ENCODE peak calls at places on chromosomes 12 and 14, in nine cellular contexts. One of them, this sample, is unnamed. For H3K4me1, the result is how much of the 10 kb centered on the place peaks cover.

GRCh38 chr14:79278798-79279644 is 932.3 kb downstream of the DIO2 start:
- DNase-seq in ovary: peak
- DNase-seq in astrocyte: peak
- DNase-seq in transverse colon: peak
- DNase-seq in lung: peak
- DNase-seq in mucosa of descending colon: peak
- DNase-seq in DND-41: no peak
- DNase-seq in tibial nerve: peak
- DNase-seq in uterus: peak
- DNase-seq in this sample: peak

GRCh38 chr14:53327716-53328115 is 174.6 kb upstream of the DDHD1 start:
- DNase-seq in ovary: no peak
- DNase-seq in astrocyte: peak
- DNase-seq in transverse colon: no peak
- DNase-seq in lung: no peak
- DNase-seq in mucosa of descending colon: no peak
- DNase-seq in DND-41: no peak
- DNase-seq in tibial nerve: no peak
- DNase-seq in uterus: peak
- DNase-seq in this sample: no peak

GRCh38 chr12:119710374-119710773 is 42.4 kb downstream of the PRKAB1 start:
- DNase-seq in ovary: no peak
- DNase-seq in astrocyte: no peak
- DNase-seq in transverse colon: no peak
- DNase-seq in lung: peak
- DNase-seq in mucosa of descending colon: no peak
- DNase-seq in DND-41: no peak
- DNase-seq in tibial nerve: no peak
- DNase-seq in uterus: no peak
- DNase-seq in this sample: no peak

GRCh38 chr12:93699271-93700141 is 22.3 kb downstream of the CRADD start:
- DNase-seq in ovary: no peak
- DNase-seq in astrocyte: peak
- DNase-seq in transverse colon: no peak
- DNase-seq in lung: no peak
- DNase-seq in mucosa of descending colon: no peak
- DNase-seq in DND-41: no peak
- DNase-seq in tibial nerve: no peak
- DNase-seq in uterus: no peak
- DNase-seq in this sample: no peak

GRCh38 chr14:73311710-73312035 is 74.4 kb downstream of the PAPLN start:
- DNase-seq in ovary: no peak
- DNase-seq in astrocyte: peak
- DNase-seq in transverse colon: no peak
- DNase-seq in lung: no peak
- DNase-seq in mucosa of descending colon: no peak
- DNase-seq in DND-41: no peak
- DNase-seq in tibial nerve: no peak
- DNase-seq in uterus: no peak
- DNase-seq in this sample: no peak

GRCh38 chr12:100793182-100793581 is 1.4 kb upstream of the ANO4 start:
- DNase-seq in ovary: no peak
- DNase-seq in astrocyte: peak
- DNase-seq in transverse colon: no peak
- DNase-seq in lung: no peak
- DNase-seq in mucosa of descending colon: no peak
- DNase-seq in DND-41: no peak
- DNase-seq in tibial nerve: no peak
- DNase-seq in uterus: no peak
- DNase-seq in this sample: no peak

GRCh38 chr12:107847830-107848229 is 73.3 kb downstream of the ASCL4 start:
- DNase-seq in ovary: no peak
- DNase-seq in astrocyte: no peak
- DNase-seq in transverse colon: no peak
- DNase-seq in lung: no peak
- DNase-seq in mucosa of descending colon: no peak
- DNase-seq in DND-41: no peak
- DNase-seq in tibial nerve: no peak
- DNase-seq in uterus: no peak
- DNase-seq in this sample: no peak

GRCh38 chr12:4562034-4562657 is at the start of gene DYRK4:
- DNase-seq in ovary: peak
- DNase-seq in astrocyte: peak
- DNase-seq in transverse colon: peak
- DNase-seq in lung: peak
- DNase-seq in mucosa of descending colon: peak
- DNase-seq in DND-41: no peak
- DNase-seq in tibial nerve: peak
- DNase-seq in uterus: peak
- DNase-seq in this sample: peak

GRCh38 chr14:69004731-69005431 is 25.8 kb upstream of the ACTN1 start:
- DNase-seq in ovary: no peak
- DNase-seq in astrocyte: peak
- DNase-seq in transverse colon: no peak
- DNase-seq in lung: no peak
- DNase-seq in mucosa of descending colon: no peak
- DNase-seq in DND-41: no peak
- DNase-seq in tibial nerve: no peak
- DNase-seq in uterus: no peak
- DNase-seq in this sample: no peak

GRCh38 chr14:45298427-45299117 is 45.6 kb upstream of the MIS18BP1 start:
- DNase-seq in ovary: no peak
- DNase-seq in astrocyte: no peak
- DNase-seq in transverse colon: no peak
- DNase-seq in lung: no peak
- DNase-seq in mucosa of descending colon: no peak
- DNase-seq in DND-41: no peak
- DNase-seq in tibial nerve: no peak
- DNase-seq in uterus: no peak
- DNase-seq in this sample: no peak

GRCh38 chr14:58942516-58942915 is 246.0 kb upstream of the DAAM1 start:
- DNase-seq in ovary: no peak
- DNase-seq in astrocyte: peak
- DNase-seq in transverse colon: no peak
- DNase-seq in lung: no peak
- DNase-seq in mucosa of descending colon: no peak
- DNase-seq in DND-41: no peak
- DNase-seq in tibial nerve: no peak
- DNase-seq in uterus: no peak
- DNase-seq in this sample: no peak

GRCh38 chr12:4118017-4118510 is 155.5 kb upstream of the CCND2 start:
- DNase-seq in ovary: peak
- DNase-seq in astrocyte: peak
- DNase-seq in transverse colon: peak
- DNase-seq in lung: peak
- DNase-seq in mucosa of descending colon: peak
- DNase-seq in DND-41: no peak
- DNase-seq in tibial nerve: peak
- DNase-seq in uterus: peak
- DNase-seq in this sample: no peak

GRCh38 chr14:31880935-31881334 is 196.2 kb upstream of the ARHGAP5 start:
- DNase-seq in ovary: no peak
- DNase-seq in astrocyte: peak
- DNase-seq in transverse colon: peak
- DNase-seq in lung: no peak
- DNase-seq in mucosa of descending colon: no peak
- DNase-seq in DND-41: no peak
- DNase-seq in tibial nerve: no peak
- DNase-seq in uterus: no peak
- DNase-seq in this sample: no peak

DNA sequence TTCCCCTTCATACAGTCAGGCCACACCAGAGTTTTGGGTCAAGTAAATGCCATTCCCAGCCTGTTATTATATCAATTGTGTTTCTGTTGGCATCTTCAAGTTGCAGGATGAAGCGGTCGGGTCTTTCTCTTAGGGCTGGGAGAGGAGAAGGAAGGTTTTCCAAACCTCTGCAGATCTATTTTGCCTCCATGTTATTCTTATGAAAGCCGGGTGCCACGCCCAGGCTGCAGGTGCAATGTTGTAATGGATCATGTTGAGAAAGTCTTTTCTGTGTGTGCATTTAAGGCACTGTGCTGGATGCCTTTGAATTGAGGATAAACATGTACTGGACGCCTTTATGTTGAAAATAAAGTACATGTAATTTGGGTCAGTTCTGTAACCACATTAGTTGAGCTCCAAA is 164.4 kb upstream of the HIF1A start:
- DNase-seq in ovary: no peak
- DNase-seq in astrocyte: no peak
- DNase-seq in transverse colon: peak
- DNase-seq in lung: no peak
- DNase-seq in mucosa of descending colon: no peak
- DNase-seq in DND-41: no peak
- DNase-seq in tibial nerve: no peak
- DNase-seq in uterus: no peak
- DNase-seq in this sample: no peak
- H3K4me1 ChIP-seq in ovary: under half
- H3K4me1 ChIP-seq in astrocyte: under half
- H3K4me1 ChIP-seq in transverse colon: under half
- H3K4me1 ChIP-seq in lung: under half
- H3K4me1 ChIP-seq in mucosa of descending colon: under half
- H3K4me1 ChIP-seq in DND-41: under half
- H3K4me1 ChIP-seq in tibial nerve: under half
- H3K4me1 ChIP-seq in uterus: under half
- H3K4me1 ChIP-seq in this sample: under half

GRCh38 chr12:49748800-49749199 is 7.4 kb downstream of the TMBIM6 start:
- DNase-seq in ovary: no peak
- DNase-seq in astrocyte: no peak
- DNase-seq in transverse colon: no peak
- DNase-seq in lung: no peak
- DNase-seq in mucosa of descending colon: no peak
- DNase-seq in DND-41: no peak
- DNase-seq in tibial nerve: no peak
- DNase-seq in uterus: no peak
- DNase-seq in this sample: no peak

GRCh38 chr12:49750027-49750977 is 8.9 kb downstream of the TMBIM6 start:
- DNase-seq in ovary: no peak
- DNase-seq in astrocyte: peak
- DNase-seq in transverse colon: no peak
- DNase-seq in lung: no peak
- DNase-seq in mucosa of descending colon: no peak
- DNase-seq in DND-41: peak
- DNase-seq in tibial nerve: no peak
- DNase-seq in uterus: no peak
- DNase-seq in this sample: peak

GRCh38 chr12:49744363-49744885 is 3.1 kb downstream of the TMBIM6 start:
- DNase-seq in ovary: no peak
- DNase-seq in astrocyte: no peak
- DNase-seq in transverse colon: no peak
- DNase-seq in lung: no peak
- DNase-seq in mucosa of descending colon: no peak
- DNase-seq in DND-41: no peak
- DNase-seq in tibial nerve: no peak
- DNase-seq in uterus: no peak
- DNase-seq in this sample: no peak

GRCh38 chr12:49750994-49751393 is 9.6 kb downstream of the TMBIM6 start:
- DNase-seq in ovary: no peak
- DNase-seq in astrocyte: no peak
- DNase-seq in transverse colon: no peak
- DNase-seq in lung: no peak
- DNase-seq in mucosa of descending colon: no peak
- DNase-seq in DND-41: no peak
- DNase-seq in tibial nerve: no peak
- DNase-seq in uterus: no peak
- DNase-seq in this sample: no peak

DNA sequence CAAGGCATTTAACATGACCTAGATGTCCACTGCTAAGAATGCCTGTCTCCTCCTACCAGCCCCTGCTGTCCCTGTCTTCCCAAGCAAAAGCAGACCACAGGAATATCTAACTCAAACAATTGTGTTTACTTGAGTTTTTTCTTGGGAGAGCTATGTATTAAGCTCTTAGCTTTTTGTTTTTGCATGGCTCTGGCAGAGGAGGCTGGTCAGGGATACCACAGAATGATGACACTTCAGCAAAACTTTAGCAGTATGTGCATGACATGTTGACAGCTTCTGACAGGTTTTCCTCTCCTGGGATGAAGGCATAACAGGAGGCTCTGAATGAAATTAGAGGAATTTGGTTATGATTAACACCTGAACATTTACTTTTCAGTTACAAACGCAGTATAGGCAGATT is 6.9 kb downstream of the TMBIM6 start:
- DNase-seq in ovary: no peak
- DNase-seq in astrocyte: no peak
- DNase-seq in transverse colon: no peak
- DNase-seq in lung: no peak
- DNase-seq in mucosa of descending colon: no peak
- DNase-seq in DND-41: no peak
- DNase-seq in tibial nerve: no peak
- DNase-seq in uterus: no peak
- DNase-seq in this sample: no peak
- H3K4me1 ChIP-seq in ovary: under half
- H3K4me1 ChIP-seq in astrocyte: under half
- H3K4me1 ChIP-seq in transverse colon: under half
- H3K4me1 ChIP-seq in lung: under half
- H3K4me1 ChIP-seq in mucosa of descending colon: under half
- H3K4me1 ChIP-seq in DND-41: under half
- H3K4me1 ChIP-seq in tibial nerve: half or more
- H3K4me1 ChIP-seq in uterus: under half
- H3K4me1 ChIP-seq in this sample: under half

DNA sequence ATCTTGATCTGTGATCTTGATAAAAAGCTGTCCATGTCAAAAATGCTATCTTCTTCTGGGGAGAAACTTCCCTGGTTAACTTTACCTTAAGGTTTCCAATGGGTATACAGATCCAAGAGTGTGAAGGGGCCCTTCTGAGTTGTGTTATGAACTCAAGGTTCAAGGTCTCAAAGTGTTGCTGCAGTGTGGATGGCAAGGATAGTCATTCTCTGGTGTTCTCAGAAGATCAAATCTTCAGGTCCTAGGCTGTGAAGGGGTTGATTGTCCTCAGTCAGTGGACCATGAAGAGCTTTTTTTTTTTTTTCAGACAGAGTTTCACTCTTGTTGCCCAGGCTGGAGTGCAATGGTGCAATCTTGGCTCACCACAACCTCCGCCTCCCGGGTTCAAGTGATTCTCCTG is 114.4 kb downstream of the SPTSSA start:
- DNase-seq in ovary: no peak
- DNase-seq in astrocyte: no peak
- DNase-seq in transverse colon: no peak
- DNase-seq in lung: no peak
- DNase-seq in mucosa of descending colon: no peak
- DNase-seq in DND-41: no peak
- DNase-seq in tibial nerve: no peak
- DNase-seq in uterus: no peak
- DNase-seq in this sample: no peak
- H3K4me1 ChIP-seq in ovary: under half
- H3K4me1 ChIP-seq in astrocyte: under half
- H3K4me1 ChIP-seq in transverse colon: under half
- H3K4me1 ChIP-seq in lung: under half
- H3K4me1 ChIP-seq in mucosa of descending colon: under half
- H3K4me1 ChIP-seq in DND-41: under half
- H3K4me1 ChIP-seq in tibial nerve: under half
- H3K4me1 ChIP-seq in uterus: under half
- H3K4me1 ChIP-seq in this sample: under half

DNA sequence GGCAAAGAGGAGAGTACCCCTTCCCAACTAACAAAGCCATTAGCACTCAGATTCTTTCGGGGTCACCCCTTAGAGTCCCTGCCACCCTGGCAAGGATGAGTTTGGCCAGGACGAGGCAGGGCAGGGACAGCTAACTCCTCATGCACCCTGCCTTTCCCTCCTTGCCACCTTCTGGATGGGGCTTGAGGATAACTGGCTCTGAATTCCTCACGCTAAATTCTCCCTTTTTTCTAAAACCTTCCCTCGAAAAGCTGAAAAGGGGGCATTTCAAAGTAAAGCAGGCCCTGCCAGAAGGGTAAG is 9.1 kb downstream of the RARG start:
- DNase-seq in ovary: no peak
- DNase-seq in astrocyte: no peak
- DNase-seq in transverse colon: no peak
- DNase-seq in lung: no peak
- DNase-seq in mucosa of descending colon: peak
- DNase-seq in DND-41: no peak
- DNase-seq in tibial nerve: no peak
- DNase-seq in uterus: no peak
- DNase-seq in this sample: no peak
- H3K4me1 ChIP-seq in ovary: under half
- H3K4me1 ChIP-seq in astrocyte: under half
- H3K4me1 ChIP-seq in transverse colon: under half
- H3K4me1 ChIP-seq in lung: under half
- H3K4me1 ChIP-seq in mucosa of descending colon: under half
- H3K4me1 ChIP-seq in DND-41: half or more
- H3K4me1 ChIP-seq in tibial nerve: half or more
- H3K4me1 ChIP-seq in uterus: under half
- H3K4me1 ChIP-seq in this sample: under half

This sample was measured in Caco-2.